ENCODE peak calls at places on chromosomes 6 and 20, in four cellular contexts. T is HepG2, D is K562, A is GM12878. L is an unnamed sample.

GRCh38 chr6:169445227-169445626 is 191.6 kb upstream of the THBS2 start:
- DNase-seq in T (no peak), D (no peak), A (no peak), L (peak; percentile 21)

GRCh38 chr6:29789176-29789575 is 38.4 kb upstream of the HLA-G start:
- DNase-seq in T (no peak), D (no peak), A (no peak), L (no peak)

GRCh38 chr6:69867075-69867911 is 937 bp downstream of the COL19A1 start:
- DNase-seq in T (peak; percentile 12), D (peak; percentile 59), A (no peak), L (peak; percentile 83)

GRCh38 chr6:151916680-151917164 is 109.2 kb downstream of the ESR1 start:
- DNase-seq in T (no peak), D (no peak), A (no peak), L (no peak)

GRCh38 chr6:25172819-25173218 is 106.4 kb upstream of the CARMIL1 start:
- DNase-seq in T (no peak), D (no peak), A (no peak), L (peak; percentile 23)

GRCh38 chr20:18443841-18444240 is 23.0 kb downstream of the DZANK1 start:
- DNase-seq in T (no peak), D (no peak), A (no peak), L (no peak)

GRCh38 chr6:64084201-64084663 is 448.6 kb downstream of the PHF3 start:
- DNase-seq in T (peak; percentile 86), D (no peak), A (no peak), L (no peak)

GRCh38 chr6:99905209-99906106 is 88.6 kb downstream of the MCHR2 start:
- DNase-seq in T (peak; percentile 46), D (peak; percentile 41), A (no peak), L (peak; percentile 80)

GRCh38 chr6:74137910-74138309 is 441.9 kb downstream of the CD109 start:
- DNase-seq in T (peak; percentile 6), D (no peak), A (no peak), L (peak; percentile 3)

GRCh38 chr6:22399693-22400092 is 102.9 kb upstream of the PRL start:
- DNase-seq in T (no peak), D (no peak), A (no peak), L (no peak)

GRCh38 chr6:291148-291696 is 1.1 kb upstream of the DUSP22 start:
- DNase-seq in T (no peak), D (peak; percentile 21), A (no peak), L (no peak)

GRCh38 chr6:137246801-137247202 is 27.6 kb upstream of the IFNGR1 start:
- DNase-seq in T (no peak), D (no peak), A (no peak), L (no peak)

GRCh38 chr6:151025076-151025475 is 159.6 kb downstream of the MTHFD1L start:
- DNase-seq in T (no peak), D (no peak), A (no peak), L (no peak)

GRCh38 chr6:84422380-84422968 is 195.0 kb upstream of the CEP162 start:
- DNase-seq in T (peak; percentile 16), D (peak; percentile 75), A (no peak), L (peak; percentile 83)

GRCh38 chr20:4613184-4613583 is 108.5 kb upstream of the PRND start:
- DNase-seq in T (no peak), D (no peak), A (no peak), L (no peak)

GRCh38 chr6:12119085-12119588 is 107.0 kb downstream of the HIVEP1 start:
- DNase-seq in T (no peak), D (peak; percentile 22), A (peak; percentile 97), L (no peak)

GRCh38 chr6:104909140-104909525 is 47.8 kb upstream of the LIN28B start:
- DNase-seq in T (no peak), D (no peak), A (no peak), L (no peak)

GRCh38 chr6:33082702-33083101 is 6.9 kb downstream of the HLA-DPB1 start:
- DNase-seq in T (peak; percentile 55), D (peak; percentile 57), A (no peak), L (peak; percentile 87)

GRCh38 chr20:955111-955510 is 39.0 kb upstream of the ANGPT4 start:
- DNase-seq in T (no peak), D (no peak), A (no peak), L (no peak)

GRCh38 chr6:131101911-131102680 is 33.2 kb upstream of the AKAP7 start:
- DNase-seq in T (no peak), D (no peak), A (no peak), L (no peak)

GRCh38 chr6:70707893-70708292 is 40.2 kb downstream of the SMAP1 start:
- DNase-seq in T (no peak), D (no peak), A (no peak), L (no peak)

GRCh38 chr20:57092112-57092899 is 174.1 kb downstream of the BMP7 start:
- DNase-seq in T (peak; percentile 48), D (peak; percentile 73), A (peak; percentile 2), L (peak; percentile 88)

GRCh38 chr6:11729083-11729482 is 49.5 kb downstream of the ADTRP start:
- DNase-seq in T (no peak), D (no peak), A (no peak), L (no peak)

GRCh38 chr6:131643262-131643631 is 6.1 kb downstream of the ENPP3 start:
- DNase-seq in T (no peak), D (no peak), A (no peak), L (no peak)

GRCh38 chr6:35493307-35493983 is 3.4 kb downstream of the TEAD3 start:
- DNase-seq in T (no peak), D (no peak), A (no peak), L (no peak)

GRCh38 chr6:135182993-135183531 is 2.0 kb downstream of the MYB start:
- DNase-seq in T (no peak), D (peak; percentile 88), A (no peak), L (peak; percentile 70)

GRCh38 chr20:46890682-46891081 is 4.0 kb upstream of the EYA2 start:
- DNase-seq in T (no peak), D (no peak), A (no peak), L (no peak)

GRCh38 chr6:130183271-130184222 is 39.2 kb downstream of the SAMD3 start:
- DNase-seq in T (no peak), D (no peak), A (no peak), L (no peak)

GRCh38 chr6:11430036-11430435 is 107.5 kb upstream of the TMEM170B start:
- DNase-seq in T (no peak), D (no peak), A (no peak), L (no peak)

GRCh38 chr20:24963672-24964517 is 14.8 kb downstream of the CST7 start:
- DNase-seq in T (no peak), D (no peak), A (no peak), L (no peak)

GRCh38 chr6:25027221-25027916 is 91.6 kb upstream of the RIPOR2 start:
- DNase-seq in T (no peak), D (peak; percentile 28), A (peak; percentile 60), L (peak; percentile 69)

GRCh38 chr6:168013250-168013915 is 15.9 kb downstream of the KIF25 start:
- DNase-seq in T (no peak), D (no peak), A (no peak), L (no peak)

GRCh38 chr6:118350881-118351430 is 197.1 kb upstream of the PLN start:
- DNase-seq in T (no peak), D (no peak), A (no peak), L (no peak)

GRCh38 chr20:33626190-33626589 is 35.9 kb upstream of the C20orf144 start:
- DNase-seq in T (no peak), D (no peak), A (no peak), L (no peak)

GRCh38 chr6:151300267-151300930 is 60.6 kb downstream of the AKAP12 start:
- DNase-seq in T (no peak), D (no peak), A (no peak), L (no peak)

GRCh38 chr6:116847234-116847633 is 18.4 kb upstream of the GPRC6A start:
- DNase-seq in T (peak; percentile 59), D (peak; percentile 38), A (no peak), L (peak; percentile 52)

GRCh38 chr6:13407709-13408695 is 79.4 kb downstream of the GFOD1 start:
- DNase-seq in T (peak; percentile 100), D (peak; percentile 82), A (no peak), L (no peak)

GRCh38 chr6:13923527-13924145 is 1.1 kb upstream of the RNF182 start:
- DNase-seq in T (no peak), D (peak; percentile 75), A (no peak), L (no peak)

DNA sequence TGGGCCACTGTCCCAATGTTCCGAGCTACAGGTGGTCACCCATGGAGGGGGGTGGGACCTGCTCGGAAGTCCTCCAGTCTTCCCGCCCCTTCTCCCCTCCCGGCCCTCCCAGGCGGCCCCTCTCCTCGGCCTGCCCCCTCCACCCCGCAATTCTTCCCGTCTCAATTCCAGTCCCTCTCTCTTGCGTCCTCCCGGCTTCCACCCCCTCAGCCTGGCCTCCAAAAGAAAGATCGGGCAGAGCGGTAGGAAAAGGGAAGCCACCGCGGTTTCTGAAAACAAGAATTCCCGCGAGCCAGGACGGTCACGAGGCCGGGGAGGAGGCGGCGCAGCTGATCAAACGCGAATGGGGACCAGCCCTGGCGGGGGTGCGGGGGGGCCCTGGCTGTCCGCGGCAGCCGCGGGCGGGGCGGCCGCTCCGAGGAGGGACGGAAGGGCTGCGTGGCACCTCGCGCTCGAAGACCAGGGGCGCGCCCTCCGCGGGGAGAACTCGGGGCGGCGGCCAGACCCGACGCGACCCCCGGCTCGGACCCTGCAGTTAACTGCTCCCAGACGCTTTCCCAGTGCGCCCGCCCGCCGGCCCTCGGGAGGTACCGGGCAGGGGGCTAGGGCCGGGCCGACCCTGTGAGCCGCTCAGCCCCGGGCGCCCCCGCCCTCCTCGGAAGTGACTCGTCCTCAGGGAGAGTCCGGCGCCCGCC is 1.0 kb downstream of the PXDC1 start:
- DNase-seq in T (peak; percentile 62), D (no peak), A (no peak), L (peak; percentile 69)
- H2AFZ ChIP-seq in T (no peak overlapping the region), D (no peak overlapping the region), A (no peak overlapping the region), L (peak overlapping the region; percentile 96)

DNA sequence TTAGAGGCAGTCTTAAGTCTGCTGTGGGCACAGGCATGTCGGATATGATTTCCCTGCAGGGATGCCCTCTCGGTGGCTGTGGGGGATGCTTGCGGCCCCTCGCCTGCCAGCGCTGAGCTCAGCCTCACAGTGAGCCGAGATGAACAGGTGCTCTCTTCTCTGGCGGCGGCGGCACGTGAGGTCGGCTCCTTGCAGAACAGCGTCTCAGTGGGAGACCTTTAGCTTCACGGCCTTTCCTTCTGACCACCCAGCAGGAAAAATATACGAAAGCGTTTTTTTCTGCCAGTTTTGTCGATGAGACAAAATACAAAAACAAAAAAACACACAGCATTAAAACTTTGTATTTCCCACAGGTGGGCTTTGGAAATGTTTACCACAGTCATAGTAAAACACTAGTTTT is 23.6 kb downstream of the FOXA2 start:
- DNase-seq in T (no peak), D (no peak), A (no peak), L (peak; percentile 76)
- TF ChIP-seq EZH2 in T (no peak), D (no peak), A (no peak), L (no peak)

GRCh38 chr6:157642736-157643135 is 180.3 kb upstream of the SNX9 start:
- DNase-seq in T (no peak), D (no peak), A (no peak), L (no peak)
- TF ChIP-seq JUNB in T (no peak), D (no peak), A (no peak), L (no peak)

DNA sequence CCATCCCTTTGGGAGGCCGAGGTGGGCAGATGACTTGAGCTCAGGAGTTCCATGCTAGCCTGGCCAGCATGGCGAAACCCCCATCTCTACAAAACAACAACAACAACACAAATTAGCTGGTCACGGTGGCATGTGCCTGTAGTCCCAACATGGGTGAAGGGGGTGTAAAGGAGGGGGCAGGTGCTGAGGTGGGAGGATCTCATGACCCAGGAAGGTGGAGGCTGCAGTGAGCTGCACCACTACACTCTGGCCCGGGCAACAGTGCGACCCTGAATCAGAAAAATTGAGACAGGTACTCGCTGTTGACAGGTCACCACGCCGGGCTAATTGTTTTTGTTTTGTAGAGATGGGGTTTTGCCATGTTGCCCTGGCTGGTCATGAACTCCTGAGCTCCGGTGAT is 4.2 kb downstream of the SCAF8 start:
- DNase-seq in T (no peak), D (no peak), A (no peak), L (no peak)
- H2AFZ ChIP-seq in T (no peak overlapping the region), D (no peak overlapping the region), A (no peak overlapping the region), L (no peak overlapping the region)

GRCh38 chr6:98843274-98844243 is 9.2 kb downstream of the POU3F2 start:
- DNase-seq in T (no peak), D (no peak), A (no peak), L (peak; percentile 67)
- TF ChIP-seq EZH2 in T (peak; percentile 55), D (no peak), A (no peak), L (peak; percentile 92)